ENCODE peak calls at places on chromosomes 7 and 10, in eight cellular contexts. F is left ventricle myocardium inferior, S is cardiac muscle cell, J is mammary epithelial cell, C is GM23338, G is heart right ventricle, R is suprapubic skin, D is Panc1. P is an unnamed sample.
A peak's percentile ranks its signal among the peaks of the same experiment; 100 is the strongest.

GRCh38 chr7:134474902-134475301 is 16.0 kb upstream of the AKR1B1 start:
- DNase-seq in C (no peak), G (no peak), S (no peak), F (no peak), J (no peak), D (no peak), R (no peak), P (no peak)

GRCh38 chr10:44804661-44805060 is 106.5 kb upstream of the TMEM72 start:
- DNase-seq in F (no peak), C (no peak), D (no peak), R (no peak), S (no peak), G (no peak), J (no peak), P (no peak)

GRCh38 chr10:13100349-13101294 is 659 bp downstream of the OPTN start:
- DNase-seq in R (no peak), F (peak; percentile 31), G (no peak), S (no peak), D (no peak), J (peak; percentile 42), C (peak; percentile 53), P (no peak)

GRCh38 chr7:44285561-44285960 is 39.8 kb downstream of the CAMK2B start:
- DNase-seq in S (no peak), D (no peak), J (no peak), F (peak; percentile 5), G (no peak), R (no peak), C (no peak), P (no peak)

GRCh38 chr7:146216371-146217041 is 99.9 kb downstream of the CNTNAP2 start:
- DNase-seq in C (no peak), R (no peak), S (no peak), F (no peak), G (no peak), J (no peak), D (no peak), P (no peak)

GRCh38 chr7:80876894-80877414 is 41.9 kb downstream of the SEMA3C start:
- DNase-seq in G (no peak), D (no peak), C (no peak), S (peak; percentile 58), R (no peak), J (peak; percentile 68), F (no peak), P (no peak)

GRCh38 chr10:128631801-128632241 is 505.6 kb upstream of the MKI67 start:
- DNase-seq in G (no peak), F (no peak), C (peak; percentile 66), R (peak; percentile 43), S (peak; percentile 30), J (peak; percentile 20), D (no peak), P (no peak)

GRCh38 chr10:129078322-129078721 is 388.7 kb upstream of the MGMT start:
- DNase-seq in S (no peak), F (no peak), G (no peak), R (no peak), J (no peak), D (no peak), C (no peak), P (peak; percentile 32)

GRCh38 chr7:16083931-16084330 is 337.4 kb downstream of the CRPPA start:
- DNase-seq in J (peak; percentile 41), F (no peak), C (peak; percentile 14), R (no peak), S (no peak), G (no peak), D (no peak), P (no peak)

GRCh38 chr10:58555930-58556311 is 43.2 kb downstream of the BICC1 start:
- DNase-seq in J (no peak), D (no peak), R (no peak), S (no peak), G (no peak), C (no peak), F (no peak), P (no peak)

GRCh38 chr7:111090834-111091233 is at the start of gene LRRN3:
- DNase-seq in S (peak; percentile 63), J (no peak), R (no peak), D (no peak), C (peak; percentile 25), G (peak; percentile 25), F (peak; percentile 38), P (no peak)

GRCh38 chr7:55120501-55121198 is 101.8 kb downstream of the EGFR start:
- DNase-seq in R (no peak), D (no peak), J (peak; percentile 87), G (peak; percentile 64), C (no peak), F (peak; percentile 70), S (no peak), P (no peak)

GRCh38 chr10:43853369-43853768 is 204.7 kb upstream of the ZNF32 start:
- DNase-seq in D (no peak), R (peak; percentile 63), J (no peak), F (no peak), C (no peak), S (no peak), G (no peak), P (no peak)

GRCh38 chr10:5813341-5814109 is at the start of gene GDI2:
- DNase-seq in D (peak; percentile 62), R (peak; percentile 97), J (peak; percentile 98), C (peak; percentile 98), F (peak; percentile 96), G (peak; percentile 96), S (peak; percentile 98), P (peak; percentile 96)

GRCh38 chr10:95225136-95225535 is 31.1 kb downstream of the ACSM6 start:
- DNase-seq in J (no peak), F (no peak), S (no peak), G (no peak), D (no peak), C (no peak), R (no peak), P (no peak)

GRCh38 chr10:95234951-95235350 is 40.9 kb downstream of the ACSM6 start:
- DNase-seq in J (no peak), D (no peak), G (no peak), C (no peak), S (no peak), F (no peak), R (no peak), P (no peak)

GRCh38 chr10:95233377-95234034 is 39.5 kb downstream of the ACSM6 start:
- DNase-seq in S (no peak), D (no peak), G (no peak), J (no peak), F (no peak), R (no peak), C (no peak), P (no peak)

GRCh38 chr10:95235676-95236067 is 41.6 kb downstream of the ACSM6 start:
- DNase-seq in F (no peak), R (no peak), C (no peak), S (no peak), G (no peak), J (no peak), D (no peak), P (no peak)

DNA sequence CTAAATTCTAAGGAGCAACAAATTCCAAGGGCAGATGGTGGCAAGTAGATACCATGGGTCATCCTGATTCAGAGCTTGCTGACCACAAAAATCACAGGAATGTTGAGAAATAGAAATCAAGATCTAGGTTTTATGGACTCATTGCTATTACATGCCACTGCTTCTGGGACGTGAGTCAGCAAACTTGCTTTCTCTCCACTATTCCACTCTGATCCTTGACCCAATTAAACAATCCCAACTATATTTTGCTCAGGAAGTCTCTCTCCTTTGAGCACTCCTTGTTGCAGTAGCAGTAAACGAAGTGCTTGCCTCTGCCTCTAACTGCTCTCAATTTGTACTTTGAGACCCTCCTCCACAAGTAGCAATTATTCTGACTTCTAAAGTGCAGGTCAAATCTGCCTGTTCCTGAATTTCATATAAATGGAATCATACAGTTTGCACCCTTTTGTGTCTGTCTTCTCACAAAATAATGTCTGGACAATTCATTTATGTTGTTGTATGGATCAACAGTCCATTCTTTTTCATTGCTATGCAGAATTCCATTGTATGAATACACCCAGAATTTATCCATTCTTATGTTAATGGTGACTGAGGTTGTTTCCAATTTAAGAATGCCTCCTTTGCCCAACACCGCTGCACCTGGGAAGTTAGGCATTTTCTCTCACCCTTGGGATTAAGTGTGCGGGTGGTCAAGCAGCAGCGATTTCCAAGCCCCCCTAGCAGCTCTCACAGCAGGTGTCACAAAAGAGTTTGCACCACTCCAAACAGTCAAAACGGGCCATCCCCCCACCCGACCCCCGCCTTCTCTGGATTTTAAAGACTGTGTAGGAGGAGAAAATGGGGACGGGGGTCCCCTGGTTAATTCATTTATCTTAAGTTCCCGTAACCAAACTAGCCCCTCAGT is 35.9 kb downstream of the ACSM6 start:
- DNase-seq in S (no peak), G (no peak), D (peak; percentile 91), J (peak; percentile 96), C (peak; percentile 89), F (no peak), R (no peak), P (no peak)
- H3K4me3 ChIP-seq in S (peak overlapping the region; percentile 35), G (peak overlapping the region; percentile 47), D (no peak overlapping the region), J (no peak overlapping the region), C (peak overlapping the region; percentile 48), F (peak overlapping the region; percentile 71), R (peak overlapping the region; percentile 43), P (peak overlapping the region; percentile 55)

GRCh38 chr7:1755783-1756626 is 85.9 kb downstream of the ELFN1 start:
- DNase-seq in C (no peak), G (no peak), S (no peak), R (no peak), F (no peak), D (no peak), J (no peak), P (no peak)

GRCh38 chr7:1758859-1759521 is 88.9 kb downstream of the ELFN1 start:
- DNase-seq in J (no peak), G (peak; percentile 72), F (peak; percentile 69), C (no peak), S (no peak), R (peak; percentile 64), D (no peak), P (no peak)

GRCh38 chr7:1754345-1754908 is 84.3 kb downstream of the ELFN1 start:
- DNase-seq in S (no peak), C (no peak), J (no peak), R (no peak), G (no peak), F (no peak), D (no peak), P (no peak)

GRCh38 chr7:1758417-1758858 is 88.4 kb downstream of the ELFN1 start:
- DNase-seq in D (no peak), G (peak; percentile 56), C (peak; percentile 59), R (no peak), F (peak; percentile 52), J (peak; percentile 11), S (peak; percentile 63), P (no peak)

GRCh38 chr7:1757601-1758000 is 87.5 kb downstream of the ELFN1 start:
- DNase-seq in D (no peak), C (no peak), F (no peak), J (no peak), S (no peak), G (no peak), R (no peak), P (no peak)
- H3K27ac ChIP-seq in D (no peak overlapping the region), C (no peak overlapping the region), F (no peak overlapping the region), J (no peak overlapping the region), S (no peak overlapping the region), G (no peak overlapping the region), R (no peak overlapping the region), P (no peak overlapping the region)

DNA sequence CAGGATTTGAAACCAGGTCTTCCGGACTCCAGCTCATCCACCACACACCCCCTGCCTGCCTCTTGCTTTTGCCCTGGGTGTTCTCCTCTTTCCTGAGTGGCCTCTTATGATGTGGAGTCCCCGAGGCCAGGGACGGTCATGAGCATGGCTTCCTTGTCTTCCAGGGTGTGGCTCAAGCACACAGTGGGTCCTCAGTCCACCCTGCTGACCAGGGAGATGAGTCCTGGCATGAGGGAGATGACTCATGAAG is 32.8 kb downstream of the DNAJB12 start:
- DNase-seq in D (no peak), C (no peak), G (no peak), R (no peak), S (no peak), J (no peak), F (no peak), P (no peak)
- H3K4me1 ChIP-seq in D (peaks cover 82% of the 10 kb centered on the region), C (peaks cover 27% of the 10 kb centered on the region), G (peaks cover 48% of the 10 kb centered on the region), R (peaks cover 70% of the 10 kb centered on the region), S (peaks cover 47% of the 10 kb centered on the region), J (peaks cover 64% of the 10 kb centered on the region), F (peaks cover 68% of the 10 kb centered on the region), P (peaks cover 72% of the 10 kb centered on the region)

GRCh38 chr7:157096286-157097055 is 42.3 kb upstream of the UBE3C start:
- DNase-seq in G (no peak), D (no peak), C (no peak), J (no peak), S (no peak), R (no peak), F (no peak), P (no peak)
- H3K4me3 ChIP-seq in G (no peak overlapping the region), D (no peak overlapping the region), C (no peak overlapping the region), J (no peak overlapping the region), S (no peak overlapping the region), R (no peak overlapping the region), F (no peak overlapping the region), P (no peak overlapping the region)